ENCODE peak calls at places on chromosomes 16 and 17, in eight cellular contexts. W is kidney glomerular epithelial cell; T is epithelial cell of proximal tubule; K is AML-193; B is putamen; I is naive thymus-derived CD8-positive, alpha-beta T cell; L is left ventricle myocardium inferior; G is EL. V is an unnamed sample.

GRCh38 chr17:75639327-75639726 is 6.1 kb downstream of the SMIM5 start:
- DNase-seq in T (no peak), W (no peak), I (no peak), G (no peak), B (no peak), K (no peak), L (no peak), V (no peak)

GRCh38 chr16:19338335-19338734 is 52.8 kb downstream of the CLEC19A start:
- DNase-seq in W (no peak), G (no peak), I (no peak), K (no peak), B (no peak), L (no peak), T (no peak), V (no peak)

GRCh38 chr17:31509095-31509804 is 117.8 kb downstream of the RAB11FIP4 start:
- DNase-seq in B (no peak), W (no peak), I (no peak), L (no peak), T (no peak), G (no peak), K (no peak), V (no peak)

GRCh38 chr16:85629853-85630252 is 16.7 kb downstream of the GSE1 start:
- DNase-seq in I (no peak), T (no peak), B (no peak), W (no peak), L (no peak), G (no peak), K (no peak), V (no peak)

GRCh38 chr16:69084301-69084700 is 21.2 kb upstream of the HAS3 start:
- DNase-seq in L (no peak), G (no peak), B (no peak), T (no peak), I (no peak), K (no peak), W (no peak), V (no peak)

GRCh38 chr17:21418446-21419298 is 42.5 kb downstream of the KCNJ12 start:
- DNase-seq in W (no peak), T (no peak), K (no peak), B (no peak), L (no peak), I (no peak), G (no peak), V (peak)

GRCh38 chr16:89172171-89172900 is 788 bp downstream of the CDH15 start:
- DNase-seq in G (no peak), L (no peak), K (no peak), I (no peak), B (no peak), W (no peak), T (no peak), V (no peak)

GRCh38 chr16:8848939-8849391 is 19.8 kb downstream of the CARHSP1 start:
- DNase-seq in T (no peak), L (no peak), B (no peak), K (no peak), G (peak), I (no peak), W (peak), V (peak)

GRCh38 chr16:50705436-50706110 is 12.2 kb downstream of the NOD2 start:
- DNase-seq in W (no peak), T (no peak), K (no peak), L (no peak), B (no peak), G (no peak), I (no peak), V (no peak)

GRCh38 chr17:4187076-4187475 is 44.1 kb downstream of the CYB5D2 start:
- DNase-seq in K (no peak), B (no peak), W (no peak), L (no peak), G (no peak), T (no peak), I (no peak), V (no peak)

GRCh38 chr16:5003211-5003610 is 30.5 kb downstream of the NAGPA start:
- DNase-seq in L (no peak), B (no peak), K (no peak), T (no peak), W (no peak), G (no peak), I (no peak), V (no peak)

GRCh38 chr17:78473951-78474630 is 95.6 kb downstream of the PGS1 start:
- DNase-seq in L (no peak), G (no peak), I (no peak), W (no peak), B (no peak), K (no peak), T (peak), V (no peak)

GRCh38 chr17:31492880-31493655 is 101.6 kb downstream of the RAB11FIP4 start:
- DNase-seq in I (peak), W (no peak), T (no peak), B (no peak), K (peak), L (peak), G (no peak), V (peak)

GRCh38 chr16:1938316-1938715 is 4.7 kb downstream of the MSRB1 start:
- DNase-seq in W (no peak), L (no peak), G (no peak), T (no peak), K (peak), I (no peak), B (no peak), V (no peak)

GRCh38 chr16:67666032-67666537 is 465 bp downstream of the ENKD1 start:
- DNase-seq in K (peak), W (no peak), B (no peak), L (peak), T (no peak), G (peak), I (no peak), V (no peak)

GRCh38 chr17:34763727-34764665 is 184.6 kb downstream of the TMEM132E start:
- DNase-seq in W (no peak), L (no peak), B (no peak), K (no peak), I (no peak), G (peak), T (peak), V (no peak)

GRCh38 chr17:15462962-15463361 is 4.5 kb downstream of the CDRT4 start:
- DNase-seq in T (no peak), B (peak), L (no peak), G (peak), K (no peak), W (no peak), I (no peak), V (no peak)

GRCh38 chr17:42313773-42314566 is 25.7 kb downstream of the STAT5A start:
- DNase-seq in T (no peak), K (no peak), B (no peak), I (no peak), G (no peak), W (no peak), L (no peak), V (no peak)

GRCh38 chr17:22441776-22442175 is 749.5 kb downstream of the KCNJ18 start:
- DNase-seq in L (no peak), I (no peak), T (no peak), K (no peak), W (no peak), B (no peak), G (no peak), V (no peak)

GRCh38 chr17:50624321-50624935 is 10.3 kb upstream of the ABCC3 start:
- DNase-seq in B (no peak), T (no peak), L (no peak), I (no peak), K (peak), G (no peak), W (no peak), V (no peak)

GRCh38 chr17:81405382-81406005 is 10.2 kb downstream of the BAHCC1 start:
- DNase-seq in W (no peak), T (no peak), B (no peak), L (peak), K (no peak), I (no peak), G (no peak), V (peak)

GRCh38 chr16:10741844-10742243 is 1.8 kb upstream of the NUBP1 start:
- DNase-seq in I (no peak), B (no peak), L (peak), T (no peak), W (no peak), G (peak), K (no peak), V (peak)

GRCh38 chr17:41772218-41772585 is 14.3 kb downstream of the JUP start:
- DNase-seq in W (no peak), K (no peak), B (no peak), I (no peak), G (no peak), L (no peak), T (no peak), V (no peak)

GRCh38 chr17:42097691-42098661 is at the start of gene ZNF385C:
- DNase-seq in L (no peak), W (no peak), B (no peak), K (no peak), G (no peak), I (peak), T (no peak), V (no peak)

GRCh38 chr17:30920683-30921543 is 832 bp upstream of the ADAP2 start:
- DNase-seq in K (no peak), G (no peak), W (no peak), I (no peak), L (no peak), T (no peak), B (no peak), V (no peak)

GRCh38 chr17:57284984-57285646 is 28.8 kb downstream of the MSI2 start:
- DNase-seq in L (no peak), B (peak), G (no peak), K (peak), T (no peak), W (no peak), I (peak), V (no peak)

GRCh38 chr17:31525801-31526549 is 134.5 kb downstream of the RAB11FIP4 start:
- DNase-seq in L (no peak), T (no peak), W (no peak), G (peak), K (no peak), I (no peak), B (no peak), V (no peak)

GRCh38 chr17:17206149-17206912 is at the start of gene PLD6:
- DNase-seq in K (peak), L (peak), T (no peak), I (peak), B (peak), G (peak), W (no peak), V (peak)

GRCh38 chr17:4130715-4131114 is 12.1 kb downstream of the ZZEF1 start:
- DNase-seq in I (no peak), B (no peak), T (no peak), W (no peak), K (no peak), L (no peak), G (peak), V (no peak)

GRCh38 chr16:84260766-84261165 is 21.0 kb upstream of the KCNG4 start:
- DNase-seq in I (no peak), K (no peak), G (no peak), W (no peak), T (no peak), B (no peak), L (no peak), V (no peak)

GRCh38 chr17:4375039-4375748 is 8.7 kb upstream of the UBE2G1 start:
- DNase-seq in B (no peak), G (no peak), I (peak), K (no peak), W (peak), T (no peak), L (no peak), V (no peak)

GRCh38 chr17:17220529-17220928 is 14.4 kb upstream of the PLD6 start:
- DNase-seq in T (no peak), W (no peak), G (no peak), I (no peak), K (no peak), B (no peak), L (no peak), V (no peak)

GRCh38 chr17:74972107-74972972 is at the start of gene HID1:
- DNase-seq in K (no peak), B (peak), T (no peak), G (peak), L (peak), W (no peak), I (peak), V (peak)

GRCh38 chr17:40490289-40490853 is 11.1 kb downstream of the TNS4 start:
- DNase-seq in I (no peak), B (peak), W (peak), T (peak), G (peak), L (peak), K (no peak), V (peak)

GRCh38 chr17:49926886-49927285 is 42.1 kb upstream of the DLX4 start:
- DNase-seq in G (peak), B (no peak), K (no peak), I (no peak), W (no peak), T (no peak), L (peak), V (peak)

GRCh38 chr16:66382966-66383299 is 16.4 kb downstream of the CDH5 start:
- DNase-seq in I (no peak), T (peak), W (peak), L (no peak), K (no peak), G (peak), B (no peak), V (no peak)

GRCh38 chr16:28267356-28267755 is 25.0 kb upstream of the SBK1 start:
- DNase-seq in T (no peak), G (no peak), K (no peak), I (no peak), B (no peak), L (no peak), W (no peak), V (no peak)

V was measured in left cardiac atrium.